ENCODE peak calls at places on chromosome 9, in eight cellular contexts. One of them, this sample, is unnamed.

GRCh38 chr9:116414374-116414773 is 260.8 kb downstream of the PAPPA start:
- DNase-seq in nephron progenitor cell: no peak
- DNase-seq in choroid plexus epithelial cell: no peak
- DNase-seq in sigmoid colon: no peak
- DNase-seq in right atrium auricular region: no peak
- DNase-seq in GM06990: no peak
- DNase-seq in WTC11: no peak
- DNase-seq in GM10248: no peak
- DNase-seq in this sample: no peak

GRCh38 chr9:85260288-85260687 is 481.5 kb downstream of the AGTPBP1 start:
- DNase-seq in right atrium auricular region: no peak
- DNase-seq in nephron progenitor cell: no peak
- DNase-seq in sigmoid colon: no peak
- DNase-seq in GM06990: no peak
- DNase-seq in choroid plexus epithelial cell: no peak
- DNase-seq in GM10248: no peak
- DNase-seq in WTC11: no peak
- DNase-seq in this sample: no peak

GRCh38 chr9:133572821-133573361 is 36.3 kb downstream of the FAM163B start:
- DNase-seq in right atrium auricular region: no peak
- DNase-seq in choroid plexus epithelial cell: no peak
- DNase-seq in GM10248: no peak
- DNase-seq in WTC11: no peak
- DNase-seq in sigmoid colon: peak; percentile 93
- DNase-seq in GM06990: no peak
- DNase-seq in nephron progenitor cell: no peak
- DNase-seq in this sample: no peak

GRCh38 chr9:72476617-72477375 is 44.6 kb upstream of the TMC1 start:
- DNase-seq in sigmoid colon: no peak
- DNase-seq in right atrium auricular region: no peak
- DNase-seq in WTC11: no peak
- DNase-seq in nephron progenitor cell: no peak
- DNase-seq in GM10248: no peak
- DNase-seq in GM06990: no peak
- DNase-seq in choroid plexus epithelial cell: peak; percentile 60
- DNase-seq in this sample: no peak

GRCh38 chr9:131436386-131436785 is 42.5 kb downstream of the PRRC2B start:
- DNase-seq in right atrium auricular region: no peak
- DNase-seq in choroid plexus epithelial cell: peak; percentile 68
- DNase-seq in sigmoid colon: peak; percentile 60
- DNase-seq in nephron progenitor cell: no peak
- DNase-seq in WTC11: no peak
- DNase-seq in GM10248: no peak
- DNase-seq in GM06990: no peak
- DNase-seq in this sample: no peak

GRCh38 chr9:6049798-6050197 is 34.4 kb upstream of the RANBP6 start:
- DNase-seq in choroid plexus epithelial cell: peak; percentile 33
- DNase-seq in GM06990: peak; percentile 48
- DNase-seq in sigmoid colon: no peak
- DNase-seq in GM10248: peak; percentile 41
- DNase-seq in nephron progenitor cell: no peak
- DNase-seq in right atrium auricular region: no peak
- DNase-seq in WTC11: peak; percentile 31
- DNase-seq in this sample: no peak

GRCh38 chr9:114048533-114049452 is 29.3 kb downstream of the AMBP start:
- DNase-seq in choroid plexus epithelial cell: no peak
- DNase-seq in right atrium auricular region: peak; percentile 13
- DNase-seq in WTC11: no peak
- DNase-seq in sigmoid colon: peak; percentile 45
- DNase-seq in GM10248: no peak
- DNase-seq in nephron progenitor cell: no peak
- DNase-seq in GM06990: no peak
- DNase-seq in this sample: no peak

GRCh38 chr9:105144841-105145240 is 99.6 kb upstream of the SLC44A1 start:
- DNase-seq in right atrium auricular region: no peak
- DNase-seq in choroid plexus epithelial cell: no peak
- DNase-seq in GM10248: no peak
- DNase-seq in sigmoid colon: no peak
- DNase-seq in nephron progenitor cell: no peak
- DNase-seq in GM06990: no peak
- DNase-seq in WTC11: no peak
- DNase-seq in this sample: no peak

GRCh38 chr9:126698251-126698650 is 84.5 kb downstream of the LMX1B start:
- DNase-seq in nephron progenitor cell: no peak
- DNase-seq in right atrium auricular region: no peak
- DNase-seq in GM10248: no peak
- DNase-seq in WTC11: peak; percentile 5
- DNase-seq in choroid plexus epithelial cell: no peak
- DNase-seq in GM06990: no peak
- DNase-seq in sigmoid colon: peak; percentile 44
- DNase-seq in this sample: no peak

GRCh38 chr9:111794837-111795556 is at the start of gene SHOC1:
- DNase-seq in sigmoid colon: no peak
- DNase-seq in right atrium auricular region: no peak
- DNase-seq in GM06990: no peak
- DNase-seq in nephron progenitor cell: no peak
- DNase-seq in GM10248: no peak
- DNase-seq in choroid plexus epithelial cell: no peak
- DNase-seq in WTC11: no peak
- DNase-seq in this sample: no peak

GRCh38 chr9:108486791-108487190 is 369.0 kb downstream of the ACTL7B start:
- DNase-seq in right atrium auricular region: no peak
- DNase-seq in choroid plexus epithelial cell: peak; percentile 51
- DNase-seq in sigmoid colon: no peak
- DNase-seq in GM06990: no peak
- DNase-seq in WTC11: no peak
- DNase-seq in nephron progenitor cell: no peak
- DNase-seq in GM10248: no peak
- DNase-seq in this sample: no peak

GRCh38 chr9:35606138-35606504 is 1.1 kb downstream of the TESK1 start:
- DNase-seq in GM06990: no peak
- DNase-seq in GM10248: no peak
- DNase-seq in sigmoid colon: peak; percentile 65
- DNase-seq in nephron progenitor cell: no peak
- DNase-seq in right atrium auricular region: no peak
- DNase-seq in WTC11: no peak
- DNase-seq in choroid plexus epithelial cell: no peak
- DNase-seq in this sample: no peak

GRCh38 chr9:32255026-32255425 is 129.4 kb upstream of the ACO1 start:
- DNase-seq in GM06990: no peak
- DNase-seq in WTC11: no peak
- DNase-seq in GM10248: no peak
- DNase-seq in sigmoid colon: no peak
- DNase-seq in nephron progenitor cell: no peak
- DNase-seq in choroid plexus epithelial cell: no peak
- DNase-seq in right atrium auricular region: no peak
- DNase-seq in this sample: no peak

GRCh38 chr9:32248189-32248712 is 136.2 kb upstream of the ACO1 start:
- DNase-seq in right atrium auricular region: no peak
- DNase-seq in choroid plexus epithelial cell: no peak
- DNase-seq in nephron progenitor cell: no peak
- DNase-seq in WTC11: no peak
- DNase-seq in sigmoid colon: no peak
- DNase-seq in GM06990: no peak
- DNase-seq in GM10248: no peak
- DNase-seq in this sample: no peak

GRCh38 chr9:32247173-32247572 is 137.3 kb upstream of the ACO1 start:
- DNase-seq in WTC11: no peak
- DNase-seq in GM10248: no peak
- DNase-seq in sigmoid colon: no peak
- DNase-seq in choroid plexus epithelial cell: no peak
- DNase-seq in GM06990: no peak
- DNase-seq in right atrium auricular region: no peak
- DNase-seq in nephron progenitor cell: peak; percentile 4
- DNase-seq in this sample: no peak

DNA sequence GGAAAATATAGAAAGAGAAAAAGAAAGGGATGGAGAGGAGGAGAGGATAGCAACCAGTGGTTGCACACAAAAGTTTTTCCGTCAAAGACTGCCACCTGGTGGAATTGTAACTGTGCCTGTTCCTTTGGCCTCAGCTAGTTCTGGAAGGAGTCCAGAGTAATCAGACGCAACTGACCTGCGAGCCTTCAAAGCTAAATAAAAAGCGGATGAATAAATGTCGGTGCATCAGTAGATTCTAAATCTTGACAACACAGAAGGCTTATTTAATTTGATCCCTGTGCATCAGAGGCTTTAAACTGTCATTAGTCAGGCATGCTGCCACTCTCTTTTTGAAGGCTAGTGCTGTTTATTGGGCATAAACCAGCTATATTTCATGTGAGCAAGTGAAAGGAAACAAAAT is 132.9 kb upstream of the ACO1 start:
- DNase-seq in choroid plexus epithelial cell: peak; percentile 78
- DNase-seq in right atrium auricular region: no peak
- DNase-seq in nephron progenitor cell: peak; percentile 61
- DNase-seq in sigmoid colon: peak; percentile 64
- DNase-seq in WTC11: peak; percentile 71
- DNase-seq in GM10248: peak; percentile 52
- DNase-seq in GM06990: no peak
- DNase-seq in this sample: peak; percentile 64
- TF ChIP-seq CTCF in choroid plexus epithelial cell: peak; percentile 83
- TF ChIP-seq CTCF in right atrium auricular region: peak; percentile 73
- TF ChIP-seq CTCF in nephron progenitor cell: peak; percentile 75
- TF ChIP-seq CTCF in sigmoid colon: peak; percentile 63
- TF ChIP-seq CTCF in WTC11: peak; percentile 44
- TF ChIP-seq CTCF in GM10248: peak; percentile 82
- TF ChIP-seq CTCF in GM06990: peak; percentile 73
- TF ChIP-seq CTCF in this sample: peak; percentile 65

GRCh38 chr9:137314561-137315560 is 12.8 kb upstream of the NRARP start:
- DNase-seq in sigmoid colon: peak; percentile 61
- DNase-seq in GM10248: peak; percentile 23
- DNase-seq in WTC11: no peak
- DNase-seq in right atrium auricular region: no peak
- DNase-seq in nephron progenitor cell: peak; percentile 45
- DNase-seq in choroid plexus epithelial cell: no peak
- DNase-seq in GM06990: peak; percentile 15
- DNase-seq in this sample: peak; percentile 28
- TF ChIP-seq CTCF in sigmoid colon: no peak
- TF ChIP-seq CTCF in GM10248: no peak
- TF ChIP-seq CTCF in WTC11: no peak
- TF ChIP-seq CTCF in right atrium auricular region: no peak
- TF ChIP-seq CTCF in nephron progenitor cell: no peak
- TF ChIP-seq CTCF in choroid plexus epithelial cell: no peak
- TF ChIP-seq CTCF in GM06990: no peak
- TF ChIP-seq CTCF in this sample: no peak

DNA sequence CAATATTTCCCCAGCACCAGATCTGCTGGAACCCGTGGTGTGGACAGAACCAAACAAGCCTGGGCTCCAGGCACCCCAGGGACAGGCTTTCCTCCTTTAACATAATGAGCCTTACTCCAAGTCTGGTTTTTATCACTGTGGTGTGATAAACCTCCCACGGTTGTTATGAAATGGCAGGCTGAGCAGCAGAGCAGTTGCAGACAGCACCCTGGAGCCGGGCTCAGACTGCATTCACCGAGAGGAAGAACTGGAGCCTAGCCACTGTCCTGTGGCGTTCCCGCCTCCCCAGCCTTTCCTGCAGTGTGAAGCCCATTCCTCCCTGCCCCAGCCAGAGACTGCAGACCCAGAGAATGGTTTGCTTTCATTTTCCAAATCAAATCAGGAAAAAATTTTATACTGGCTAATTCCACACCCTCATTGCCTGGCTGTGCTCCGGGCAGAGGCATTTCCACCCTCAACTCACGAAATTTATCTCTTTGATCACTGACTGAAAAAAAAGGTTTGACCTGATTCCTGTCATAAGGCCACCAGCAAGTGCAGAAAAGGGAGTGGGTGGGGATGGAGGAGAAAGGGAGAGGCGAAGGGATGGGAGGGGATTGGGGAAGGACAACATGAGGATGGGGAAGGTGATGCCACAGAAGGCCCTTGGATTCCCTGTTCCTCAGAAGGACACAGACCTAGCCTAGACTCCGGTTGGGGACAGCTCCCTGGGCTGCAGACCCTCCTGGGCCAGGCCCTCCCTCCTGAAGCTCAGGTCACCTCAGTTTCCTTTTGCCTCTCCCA is 18.9 kb downstream of the IPPK start:
- DNase-seq in GM06990: no peak
- DNase-seq in GM10248: no peak
- DNase-seq in right atrium auricular region: no peak
- DNase-seq in sigmoid colon: peak; percentile 92
- DNase-seq in WTC11: no peak
- DNase-seq in nephron progenitor cell: no peak
- DNase-seq in choroid plexus epithelial cell: peak; percentile 90
- DNase-seq in this sample: no peak
- TF ChIP-seq CTCF in GM06990: no peak
- TF ChIP-seq CTCF in GM10248: no peak
- TF ChIP-seq CTCF in right atrium auricular region: no peak
- TF ChIP-seq CTCF in sigmoid colon: no peak
- TF ChIP-seq CTCF in WTC11: no peak
- TF ChIP-seq CTCF in nephron progenitor cell: no peak
- TF ChIP-seq CTCF in choroid plexus epithelial cell: no peak
- TF ChIP-seq CTCF in this sample: no peak

GRCh38 chr9:37259906-37260305 is 139.5 kb downstream of the ZCCHC7 start:
- DNase-seq in GM06990: no peak
- DNase-seq in GM10248: no peak
- DNase-seq in nephron progenitor cell: no peak
- DNase-seq in WTC11: no peak
- DNase-seq in choroid plexus epithelial cell: no peak
- DNase-seq in right atrium auricular region: no peak
- DNase-seq in sigmoid colon: no peak
- DNase-seq in this sample: no peak

GRCh38 chr9:37266630-37267029 is 146.3 kb downstream of the ZCCHC7 start:
- DNase-seq in sigmoid colon: no peak
- DNase-seq in GM10248: no peak
- DNase-seq in choroid plexus epithelial cell: no peak
- DNase-seq in GM06990: no peak
- DNase-seq in WTC11: no peak
- DNase-seq in nephron progenitor cell: no peak
- DNase-seq in right atrium auricular region: no peak
- DNase-seq in this sample: no peak

GRCh38 chr9:37264539-37264938 is 144.2 kb downstream of the ZCCHC7 start:
- DNase-seq in nephron progenitor cell: no peak
- DNase-seq in GM10248: no peak
- DNase-seq in choroid plexus epithelial cell: no peak
- DNase-seq in right atrium auricular region: no peak
- DNase-seq in sigmoid colon: no peak
- DNase-seq in GM06990: no peak
- DNase-seq in WTC11: no peak
- DNase-seq in this sample: no peak

DNA sequence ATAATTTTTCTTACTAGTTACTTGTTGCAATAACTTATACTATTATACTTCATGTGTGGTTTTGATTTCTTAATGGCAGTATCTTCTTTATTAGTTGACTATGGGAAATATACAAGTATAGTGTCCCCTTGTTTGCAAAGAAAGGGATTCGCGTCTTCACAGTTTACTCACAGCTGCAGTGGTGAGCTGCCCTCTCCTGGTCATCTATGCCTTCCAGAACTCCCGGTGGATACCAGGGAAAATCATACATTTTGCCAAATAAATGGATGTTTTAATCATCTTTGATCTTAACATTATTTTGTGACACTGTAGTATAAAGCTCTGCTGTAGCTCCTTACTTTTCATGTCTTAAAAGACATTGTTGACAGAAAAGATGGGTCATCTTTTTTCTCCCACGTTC is 142.0 kb downstream of the ZCCHC7 start:
- DNase-seq in right atrium auricular region: no peak
- DNase-seq in WTC11: peak; percentile 38
- DNase-seq in nephron progenitor cell: no peak
- DNase-seq in sigmoid colon: no peak
- DNase-seq in GM10248: no peak
- DNase-seq in GM06990: no peak
- DNase-seq in choroid plexus epithelial cell: peak; percentile 75
- DNase-seq in this sample: peak; percentile 20
- TF ChIP-seq CTCF in right atrium auricular region: peak; percentile 59
- TF ChIP-seq CTCF in WTC11: no peak
- TF ChIP-seq CTCF in nephron progenitor cell: peak; percentile 35
- TF ChIP-seq CTCF in sigmoid colon: peak; percentile 17
- TF ChIP-seq CTCF in GM10248: peak; percentile 12
- TF ChIP-seq CTCF in GM06990: peak; percentile 38
- TF ChIP-seq CTCF in choroid plexus epithelial cell: peak; percentile 90
- TF ChIP-seq CTCF in this sample: no peak